ENCODE peak calls at places on chromosome 17, in four cellular contexts. W, C, M and N are unnamed samples.

GRCh38 chr17:62062313-62062712 is 2.8 kb downstream of the MED13 start:
- DNase-seq in W (peak; percentile 29), C (no peak), M (peak; percentile 30), N (peak; percentile 2)

GRCh38 chr17:81221842-81222619 is 734 bp downstream of the CEP131 start:
- DNase-seq in W (no peak), C (no peak), M (no peak), N (no peak)

GRCh38 chr17:82565551-82565950 is 46.0 kb downstream of the FOXK2 start:
- DNase-seq in W (peak; percentile 37), C (no peak), M (peak; percentile 29), N (no peak)

GRCh38 chr17:72456026-72456569 is 335.3 kb downstream of the SOX9 start:
- DNase-seq in W (peak; percentile 40), C (no peak), M (peak; percentile 59), N (peak; percentile 66)

GRCh38 chr17:14019186-14019956 is 49.9 kb upstream of the COX10 start:
- DNase-seq in W (peak; percentile 50), C (no peak), M (peak; percentile 52), N (peak; percentile 25)

GRCh38 chr17:73151888-73152633 is 12.7 kb upstream of the SSTR2 start:
- DNase-seq in W (no peak), C (no peak), M (no peak), N (no peak)

GRCh38 chr17:1627219-1627986 is 1.2 kb downstream of the SLC43A2 start:
- DNase-seq in W (no peak), C (no peak), M (no peak), N (no peak)

GRCh38 chr17:62165378-62165722 is 100.3 kb upstream of the MED13 start:
- DNase-seq in W (no peak), C (no peak), M (no peak), N (no peak)

GRCh38 chr17:81126281-81127132 is 38.8 kb upstream of the PVALEF start:
- DNase-seq in W (no peak), C (no peak), M (no peak), N (no peak)

GRCh38 chr17:59357929-59358328 is 26.5 kb downstream of the YPEL2 start:
- DNase-seq in W (peak; percentile 50), C (no peak), M (peak; percentile 57), N (peak; percentile 78)

GRCh38 chr17:74431568-74432483 is at the start of gene GPRC5C:
- DNase-seq in W (no peak), C (no peak), M (peak; percentile 8), N (no peak)

GRCh38 chr17:74201250-74201649 is 2.2 kb upstream of the RPL38 start:
- DNase-seq in W (peak; percentile 65), C (no peak), M (peak; percentile 40), N (no peak)

GRCh38 chr17:28033972-28034714 is 8.3 kb upstream of the NLK start:
- DNase-seq in W (peak; percentile 81), C (no peak), M (peak; percentile 88), N (peak; percentile 91)

GRCh38 chr17:32491371-32492280 is 4.8 kb downstream of the CDK5R1 start:
- DNase-seq in W (no peak), C (no peak), M (no peak), N (no peak)

GRCh38 chr17:50904522-50905459 is 38.6 kb upstream of the TOB1 start:
- DNase-seq in W (peak; percentile 23), C (no peak), M (peak; percentile 18), N (no peak)

GRCh38 chr17:27630607-27631408 is at the start of gene LGALS9:
- DNase-seq in W (peak; percentile 24), C (no peak), M (peak; percentile 16), N (peak; percentile 31)

GRCh38 chr17:80254396-80255241 is 6.0 kb upstream of the RNF213 start:
- DNase-seq in W (peak; percentile 86), C (no peak), M (peak; percentile 92), N (peak; percentile 93)

GRCh38 chr17:32259596-32259995 is 6.0 kb upstream of the RHBDL3 start:
- DNase-seq in W (peak; percentile 78), C (no peak), M (peak; percentile 63), N (peak; percentile 52)

GRCh38 chr17:12545877-12546513 is 119.7 kb upstream of the MYOCD start:
- DNase-seq in W (peak; percentile 75), C (no peak), M (peak; percentile 54), N (peak; percentile 68)

GRCh38 chr17:20263595-20263994 is 203.7 kb downstream of the LGALS9B start:
- DNase-seq in W (peak; percentile 60), C (no peak), M (peak; percentile 30), N (no peak)

GRCh38 chr17:79485991-79486390 is 124.9 kb downstream of the RBFOX3 start:
- DNase-seq in W (no peak), C (no peak), M (no peak), N (no peak)

GRCh38 chr17:6374761-6375312 is 60.1 kb downstream of the AIPL1 start:
- DNase-seq in W (peak; percentile 22), C (no peak), M (peak; percentile 3), N (peak; percentile 8)

GRCh38 chr17:71361691-71362450 is 758.9 kb upstream of the SOX9 start:
- DNase-seq in W (peak; percentile 64), C (no peak), M (no peak), N (no peak)

GRCh38 chr17:1484586-1485310 is 7.7 kb downstream of the MYO1C start:
- DNase-seq in W (peak; percentile 51), C (peak; percentile 58), M (peak; percentile 38), N (peak; percentile 45)

GRCh38 chr17:10702574-10702973 is 5.2 kb downstream of the ADPRM start:
- DNase-seq in W (peak; percentile 94), C (no peak), M (peak; percentile 33), N (peak; percentile 18)

GRCh38 chr17:60077672-60078519 is 825 bp downstream of the HEATR6 start:
- DNase-seq in W (peak; percentile 57), C (no peak), M (peak; percentile 34), N (no peak)

GRCh38 chr17:61583242-61583641 is 7.8 kb downstream of the NACA2 start:
- DNase-seq in W (peak; percentile 82), C (no peak), M (peak; percentile 56), N (peak; percentile 75)

GRCh38 chr17:81939881-81940385 is 2.8 kb upstream of the PYCR1 start:
- DNase-seq in W (no peak), C (no peak), M (peak; percentile 87), N (no peak)

GRCh38 chr17:47708864-47709541 is 15.0 kb downstream of the TBKBP1 start:
- DNase-seq in W (no peak), C (no peak), M (peak; percentile 49), N (no peak)

GRCh38 chr17:4152471-4152870 is 9.5 kb downstream of the CYB5D2 start:
- DNase-seq in W (no peak), C (no peak), M (no peak), N (no peak)

GRCh38 chr17:45016237-45016636 is 35.2 kb downstream of the DCAKD start:
- DNase-seq in W (no peak), C (no peak), M (no peak), N (no peak)

GRCh38 chr17:45018514-45019176 is 32.8 kb downstream of the DCAKD start:
- DNase-seq in W (peak; percentile 39), C (no peak), M (no peak), N (no peak)

GRCh38 chr17:45013021-45013997 is 38.1 kb downstream of the DCAKD start:
- DNase-seq in W (peak; percentile 65), C (no peak), M (peak; percentile 38), N (no peak)

GRCh38 chr17:45019177-45019711 is 32.2 kb downstream of the DCAKD start:
- DNase-seq in W (peak; percentile 39), C (no peak), M (peak; percentile 41), N (no peak)

GRCh38 chr17:45016823-45017222 is 34.6 kb downstream of the DCAKD start:
- DNase-seq in W (no peak), C (no peak), M (no peak), N (no peak)
- TF ChIP-seq CTCF in W (peak; percentile 42), C (no peak), M (peak; percentile 41), N (peak; percentile 61)

GRCh38 chr17:45096141-45096540 is 35.0 kb downstream of the NMT1 start:
- DNase-seq in W (peak; percentile 58), C (no peak), M (peak; percentile 48), N (peak; percentile 32)
- TF ChIP-seq CTCF in W (peak; percentile 77), C (no peak), M (peak; percentile 59), N (peak; percentile 80)

GRCh38 chr17:44916781-44917241 is 1.5 kb upstream of the GFAP start:
- DNase-seq in W (no peak), C (no peak), M (peak; percentile 71), N (no peak)
- TF ChIP-seq CTCF in W (no peak), C (no peak), M (no peak), N (no peak)

GRCh38 chr17:44192750-44193149 is 6.0 kb downstream of the TMUB2 start:
- DNase-seq in W (no peak), C (no peak), M (no peak), N (no peak)
- TF ChIP-seq CTCF in W (no peak), C (no peak), M (no peak), N (no peak)